ENCODE peak calls at places on chromosome 10, in ten cellular contexts. I, F, B, H, Z, G, W, S, U and T are unnamed samples.

GRCh38 chr10:61642692-61643091 is 20.0 kb upstream of the CABCOCO1 start:
- DNase-seq in H (peak), Z (no peak), B (peak), U (no peak), S (no peak), F (no peak), G (no peak), W (no peak), I (peak), T (no peak)

GRCh38 chr10:59234194-59234593 is 57.8 kb downstream of the PHYHIPL start:
- DNase-seq in G (no peak), Z (no peak), H (no peak), B (no peak), S (no peak), U (no peak), I (peak), F (no peak), W (no peak), T (no peak)

GRCh38 chr10:101889256-101890210 is 45.9 kb upstream of the KCNIP2 start:
- DNase-seq in G (no peak), W (peak), B (peak), F (peak), U (peak), Z (peak), H (peak), I (peak), S (peak), T (peak)

GRCh38 chr10:119190353-119190752 is 11.7 kb upstream of the PRDX3 start:
- DNase-seq in B (peak), I (peak), S (peak), U (no peak), F (no peak), W (peak), H (peak), Z (no peak), G (no peak), T (no peak)

GRCh38 chr10:77279207-77279606 is 358.4 kb downstream of the KCNMA1 start:
- DNase-seq in F (no peak), Z (no peak), S (no peak), U (no peak), H (no peak), G (no peak), W (no peak), I (peak), B (no peak), T (no peak)

GRCh38 chr10:29751232-29751631 is 116.5 kb upstream of the SVIL start:
- DNase-seq in Z (no peak), U (no peak), B (no peak), W (no peak), G (no peak), I (no peak), S (no peak), F (no peak), H (no peak), T (no peak)

GRCh38 chr10:62475531-62475930 is 101.4 kb downstream of the ZNF365 start:
- DNase-seq in U (no peak), S (no peak), W (no peak), B (peak), F (no peak), Z (no peak), G (no peak), H (no peak), I (peak), T (no peak)

GRCh38 chr10:120415709-120416330 is 41.2 kb upstream of the PLPP4 start:
- DNase-seq in G (no peak), B (peak), I (no peak), S (no peak), H (no peak), F (no peak), Z (no peak), U (no peak), W (no peak), T (no peak)

GRCh38 chr10:14603539-14604102 is 171.1 kb downstream of the FAM107B start:
- DNase-seq in Z (no peak), H (no peak), I (no peak), S (no peak), G (peak), F (peak), U (no peak), B (no peak), W (no peak), T (no peak)

GRCh38 chr10:60916025-60916424 is 28.0 kb downstream of the RHOBTB1 start:
- DNase-seq in I (no peak), Z (peak), S (no peak), W (no peak), B (no peak), F (no peak), U (no peak), G (no peak), H (no peak), T (no peak)

GRCh38 chr10:20405050-20405449 is 492.1 kb downstream of the NEBL start:
- DNase-seq in I (no peak), B (no peak), S (no peak), Z (no peak), F (no peak), W (no peak), G (no peak), U (no peak), H (no peak), T (no peak)

GRCh38 chr10:119462773-119463172 is 79.7 kb downstream of the RGS10 start:
- DNase-seq in H (no peak), U (no peak), I (no peak), G (peak), F (no peak), B (no peak), Z (no peak), W (no peak), S (no peak), T (no peak)

DNA sequence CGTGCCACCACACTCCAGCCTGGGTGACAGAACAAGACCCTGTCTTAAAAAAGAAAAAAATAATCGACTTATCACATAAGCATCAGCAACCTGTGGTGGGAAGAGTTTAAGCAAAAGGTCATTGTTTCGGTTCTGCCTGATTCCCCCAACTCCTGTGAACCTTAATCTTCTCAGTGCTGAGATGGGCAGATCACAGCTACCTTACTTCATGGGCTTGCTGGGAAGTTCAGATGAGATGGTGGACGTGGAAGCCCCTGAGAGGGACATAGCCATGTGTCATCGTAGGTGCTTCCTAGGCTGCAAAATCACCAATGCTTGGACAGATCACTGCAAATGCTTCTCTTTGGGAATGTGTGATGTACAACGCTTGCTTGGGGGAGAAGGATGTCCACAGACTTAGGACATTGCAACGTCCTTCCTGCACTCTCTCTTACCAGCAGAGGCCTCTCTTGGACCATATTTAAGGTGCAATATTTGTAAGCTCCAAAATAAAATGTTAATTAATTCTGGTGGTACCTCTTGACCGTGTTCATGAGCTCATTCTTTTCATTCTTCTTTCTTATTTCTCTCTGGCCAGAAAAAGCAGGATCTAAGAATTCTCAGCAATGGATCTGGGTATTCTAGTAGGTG is 8.6 kb downstream of the GJD4 start:
- DNase-seq in F (no peak), Z (no peak), W (no peak), B (peak), I (peak), G (no peak), S (peak), U (no peak), H (no peak), T (no peak)
- TF ChIP-seq CTCF in F (peak), Z (peak), W (peak), B (peak), I (peak), G (peak), S (peak), U (peak), H (peak), T (no peak)

GRCh38 chr10:46325021-46325420 is 38.2 kb downstream of the ANTXRL start:
- DNase-seq in H (no peak), S (no peak), G (no peak), Z (no peak), I (no peak), U (no peak), W (no peak), F (no peak), B (peak), T (no peak)
- TF ChIP-seq CTCF in H (peak), S (peak), G (no peak), Z (peak), I (peak), U (peak), W (peak), F (peak), B (peak), T (no peak)

GRCh38 chr10:70286616-70287015 is 2.8 kb upstream of the NPFFR1 start:
- DNase-seq in Z (no peak), H (no peak), I (no peak), G (no peak), F (no peak), W (no peak), S (no peak), U (no peak), B (no peak), T (no peak)
- TF ChIP-seq CTCF in Z (no peak), H (no peak), I (no peak), G (no peak), F (no peak), W (no peak), S (no peak), U (no peak), B (no peak), T (no peak)

GRCh38 chr10:117420768-117421167 is 45.5 kb upstream of the PDZD8 start:
- DNase-seq in B (no peak), I (no peak), S (no peak), W (no peak), G (no peak), U (no peak), H (no peak), F (no peak), Z (no peak), T (no peak)

GRCh38 chr10:117421985-117422384 is 46.7 kb upstream of the PDZD8 start:
- DNase-seq in S (no peak), U (no peak), Z (no peak), I (no peak), G (no peak), H (no peak), F (no peak), W (no peak), B (no peak), T (no peak)

GRCh38 chr10:117424171-117424570 is 48.9 kb upstream of the PDZD8 start:
- DNase-seq in I (no peak), F (no peak), U (no peak), W (no peak), G (no peak), H (no peak), Z (no peak), B (no peak), S (no peak), T (no peak)

GRCh38 chr10:117425908-117426566 is 50.8 kb upstream of the PDZD8 start:
- DNase-seq in U (no peak), B (no peak), S (no peak), H (no peak), Z (no peak), I (no peak), W (no peak), F (no peak), G (no peak), T (no peak)

GRCh38 chr10:117424789-117425649 is 49.8 kb upstream of the PDZD8 start:
- DNase-seq in G (no peak), I (no peak), W (no peak), B (no peak), F (no peak), S (no peak), H (no peak), Z (no peak), U (no peak), T (no peak)
- TF ChIP-seq CTCF in G (no peak), I (no peak), W (no peak), B (no peak), F (no peak), S (no peak), H (no peak), Z (no peak), U (no peak), T (no peak)

DNA sequence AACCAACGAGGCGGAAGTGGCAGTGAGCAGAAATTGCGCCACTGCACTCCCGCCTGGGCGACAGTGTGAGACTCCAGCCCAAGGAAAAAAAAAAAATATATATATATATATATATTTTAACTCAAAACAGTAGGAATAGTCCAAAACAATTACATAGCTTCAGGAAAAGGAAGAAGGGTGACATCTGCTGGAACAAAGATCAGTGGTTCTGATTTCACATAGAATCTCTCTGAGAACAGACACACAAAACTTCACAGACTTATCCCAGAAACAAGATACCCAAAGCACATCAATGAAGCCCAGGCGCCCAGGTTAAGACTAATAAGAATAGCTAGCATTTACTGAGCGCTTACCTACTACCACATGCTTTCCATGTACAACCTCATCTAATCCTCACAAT is 45.0 kb downstream of the DNMBP start:
- DNase-seq in W (no peak), Z (no peak), B (peak), S (no peak), H (no peak), U (no peak), F (no peak), I (no peak), G (no peak), T (no peak)
- TF ChIP-seq CTCF in W (peak), Z (no peak), B (peak), S (peak), H (peak), U (no peak), F (no peak), I (no peak), G (no peak), T (no peak)

DNA sequence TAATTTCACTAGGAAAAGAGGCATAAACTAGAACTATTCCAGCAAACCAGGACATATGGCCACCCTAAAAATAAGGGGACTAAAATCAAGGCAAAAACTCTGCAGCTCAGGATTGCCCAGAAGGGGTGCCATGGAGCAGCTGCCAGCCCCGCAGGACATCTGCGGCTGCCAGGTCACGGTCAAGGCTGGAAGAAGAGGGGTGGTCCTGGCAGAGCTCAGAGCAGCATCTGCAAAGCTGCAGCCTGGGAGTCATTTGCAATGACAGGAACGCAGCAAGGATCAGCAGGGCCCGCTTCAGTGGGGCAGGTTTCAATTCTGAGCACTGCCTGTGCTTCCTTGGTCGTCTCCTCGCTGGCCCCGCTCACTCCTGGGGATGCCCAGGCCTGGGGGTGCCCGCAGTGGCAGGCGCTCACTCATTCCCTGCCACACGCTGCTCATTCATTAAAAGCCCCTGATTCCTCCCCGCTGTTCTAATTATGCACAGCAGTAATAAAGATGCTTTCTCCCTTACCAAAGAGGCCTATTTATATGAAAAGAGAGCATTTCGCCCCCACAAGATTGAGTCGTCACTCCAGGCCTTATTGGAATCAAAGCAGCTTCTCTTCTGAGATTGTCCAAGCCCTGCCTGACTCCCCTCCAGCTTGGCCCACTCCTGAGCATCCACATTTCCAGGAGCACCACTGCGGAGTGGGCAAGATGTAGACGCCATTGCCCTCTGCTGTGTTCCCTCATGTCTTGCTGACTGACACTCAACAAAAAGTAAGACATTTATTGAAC is 4.6 kb downstream of the HSPA12A start:
- DNase-seq in G (no peak), U (no peak), B (no peak), W (no peak), H (no peak), S (peak), Z (no peak), I (no peak), F (no peak), T (no peak)
- TF ChIP-seq CTCF in G (peak), U (peak), B (peak), W (peak), H (peak), S (peak), Z (no peak), I (peak), F (peak), T (no peak)